ENCODE peak calls at places on chromosomes 5 and 9, in four cellular contexts. One of them, this sample, is unnamed.

GRCh38 chr9:79581794-79582193 is 10.0 kb downstream of the TLE4 start:
- DNase-seq in A549: peak
- DNase-seq in HepG2: peak
- DNase-seq in K562: no peak
- DNase-seq in this sample: no peak

GRCh38 chr5:57862471-57863282 is 380.1 kb upstream of the ACTBL2 start:
- DNase-seq in HepG2: no peak
- DNase-seq in K562: no peak
- DNase-seq in A549: no peak
- DNase-seq in this sample: no peak

GRCh38 chr9:99262949-99263418 is 40.9 kb downstream of the SEC61B start:
- DNase-seq in K562: no peak
- DNase-seq in HepG2: no peak
- DNase-seq in A549: no peak
- DNase-seq in this sample: no peak

GRCh38 chr9:133023117-133023890 is 7.5 kb upstream of the GTF3C5 start:
- DNase-seq in K562: no peak
- DNase-seq in A549: peak
- DNase-seq in HepG2: no peak
- DNase-seq in this sample: peak

GRCh38 chr9:15725953-15726352 is 173.1 kb downstream of the CCDC171 start:
- DNase-seq in A549: no peak
- DNase-seq in K562: no peak
- DNase-seq in HepG2: no peak
- DNase-seq in this sample: no peak

GRCh38 chr5:1315709-1316587 is 21.1 kb upstream of the TERT start:
- DNase-seq in K562: peak
- DNase-seq in HepG2: peak
- DNase-seq in A549: peak
- DNase-seq in this sample: peak

GRCh38 chr5:135269224-135269623 is 129.8 kb downstream of the MACROH2A1 start:
- DNase-seq in HepG2: no peak
- DNase-seq in A549: no peak
- DNase-seq in K562: no peak
- DNase-seq in this sample: no peak

GRCh38 chr5:148968311-148968710 is 94.6 kb downstream of the SH3TC2 start:
- DNase-seq in A549: no peak
- DNase-seq in K562: no peak
- DNase-seq in HepG2: no peak
- DNase-seq in this sample: no peak

GRCh38 chr5:140251527-140251973 is 51.4 kb downstream of the PFDN1 start:
- DNase-seq in HepG2: no peak
- DNase-seq in K562: no peak
- DNase-seq in A549: peak
- DNase-seq in this sample: no peak

GRCh38 chr9:112341741-112342140 is 8.3 kb upstream of the PTBP3 start:
- DNase-seq in HepG2: peak
- DNase-seq in A549: peak
- DNase-seq in K562: no peak
- DNase-seq in this sample: no peak

GRCh38 chr5:179313849-179314521 is 31.3 kb downstream of the ADAMTS2 start:
- DNase-seq in K562: no peak
- DNase-seq in A549: no peak
- DNase-seq in HepG2: no peak
- DNase-seq in this sample: peak

GRCh38 chr5:1387876-1388275 is 43.0 kb upstream of the CLPTM1L start:
- DNase-seq in HepG2: no peak
- DNase-seq in A549: no peak
- DNase-seq in K562: no peak
- DNase-seq in this sample: no peak

GRCh38 chr5:102668220-102668930 is 86.7 kb upstream of the PAM start:
- DNase-seq in HepG2: no peak
- DNase-seq in A549: no peak
- DNase-seq in K562: no peak
- DNase-seq in this sample: no peak

GRCh38 chr9:122221223-122221811 is 7.4 kb downstream of the LHX6 start:
- DNase-seq in HepG2: peak
- DNase-seq in A549: no peak
- DNase-seq in K562: no peak
- DNase-seq in this sample: peak

GRCh38 chr5:169547508-169547907 is 36.1 kb upstream of the SPDL1 start:
- DNase-seq in A549: no peak
- DNase-seq in HepG2: no peak
- DNase-seq in K562: no peak
- DNase-seq in this sample: no peak

GRCh38 chr5:150516011-150516410 is 8.1 kb downstream of the NDST1 start:
- DNase-seq in A549: peak
- DNase-seq in K562: no peak
- DNase-seq in HepG2: peak
- DNase-seq in this sample: no peak

GRCh38 chr5:34857161-34857560 is 18.2 kb downstream of the TTC23L start:
- DNase-seq in A549: no peak
- DNase-seq in K562: no peak
- DNase-seq in HepG2: no peak
- DNase-seq in this sample: no peak

GRCh38 chr5:64158827-64159226 is 6.8 kb upstream of the RNF180 start:
- DNase-seq in HepG2: no peak
- DNase-seq in K562: no peak
- DNase-seq in A549: no peak
- DNase-seq in this sample: no peak

GRCh38 chr5:151534345-151534744 is 56.8 kb downstream of the FAT2 start:
- DNase-seq in HepG2: no peak
- DNase-seq in K562: no peak
- DNase-seq in A549: no peak
- DNase-seq in this sample: peak

GRCh38 chr9:35828716-35829083 is at the start of gene FAM221B:
- DNase-seq in HepG2: no peak
- DNase-seq in A549: no peak
- DNase-seq in K562: no peak
- DNase-seq in this sample: peak

GRCh38 chr5:123819818-123820217 is 307.8 kb downstream of the CSNK1G3 start:
- DNase-seq in A549: peak
- DNase-seq in HepG2: peak
- DNase-seq in K562: no peak
- DNase-seq in this sample: no peak

GRCh38 chr9:108151161-108151586 is 661.6 kb upstream of the KLF4 start:
- DNase-seq in HepG2: no peak
- DNase-seq in A549: no peak
- DNase-seq in K562: no peak
- DNase-seq in this sample: no peak

GRCh38 chr5:61790678-61791077 is 458.6 kb downstream of the ZSWIM6 start:
- DNase-seq in HepG2: peak
- DNase-seq in A549: peak
- DNase-seq in K562: no peak
- DNase-seq in this sample: no peak

GRCh38 chr5:142713151-142713706 is 27.3 kb upstream of the FGF1 start:
- DNase-seq in HepG2: peak
- DNase-seq in K562: peak
- DNase-seq in A549: peak
- DNase-seq in this sample: peak

GRCh38 chr5:113340537-113340936 is 94.3 kb downstream of the TSSK1B start:
- DNase-seq in A549: peak
- DNase-seq in HepG2: no peak
- DNase-seq in K562: no peak
- DNase-seq in this sample: no peak
- TF ChIP-seq CTCF in A549: no peak
- TF ChIP-seq CTCF in HepG2: no peak
- TF ChIP-seq CTCF in K562: no peak
- TF ChIP-seq CTCF in this sample: no peak

GRCh38 chr9:89362647-89363310 is 44.5 kb downstream of the SECISBP2 start:
- DNase-seq in K562: no peak
- DNase-seq in A549: no peak
- DNase-seq in HepG2: no peak
- DNase-seq in this sample: no peak

GRCh38 chr9:89363921-89364663 is 45.8 kb downstream of the SECISBP2 start:
- DNase-seq in K562: no peak
- DNase-seq in A549: no peak
- DNase-seq in HepG2: no peak
- DNase-seq in this sample: no peak

GRCh38 chr9:89364664-89365531 is 46.6 kb downstream of the SECISBP2 start:
- DNase-seq in HepG2: no peak
- DNase-seq in K562: no peak
- DNase-seq in A549: no peak
- DNase-seq in this sample: no peak

GRCh38 chr9:89361816-89362646 is 43.7 kb downstream of the SECISBP2 start:
- DNase-seq in HepG2: no peak
- DNase-seq in K562: no peak
- DNase-seq in A549: no peak
- DNase-seq in this sample: no peak

GRCh38 chr9:89363311-89363670 is 45.0 kb downstream of the SECISBP2 start:
- DNase-seq in HepG2: no peak
- DNase-seq in K562: no peak
- DNase-seq in A549: no peak
- DNase-seq in this sample: no peak
- TF ChIP-seq NR3C1 in HepG2: no peak
- TF ChIP-seq NR3C1 in K562: no peak
- TF ChIP-seq NR3C1 in A549: no peak
- TF ChIP-seq NR3C1 in this sample: no peak

GRCh38 chr9:77040340-77040739 is 20.9 kb downstream of the FOXB2 start:
- DNase-seq in K562: no peak
- DNase-seq in HepG2: no peak
- DNase-seq in A549: no peak
- DNase-seq in this sample: no peak

GRCh38 chr9:77038281-77039036 is 19.0 kb downstream of the FOXB2 start:
- DNase-seq in K562: no peak
- DNase-seq in HepG2: no peak
- DNase-seq in A549: no peak
- DNase-seq in this sample: no peak
- TF ChIP-seq CTCF in K562: no peak
- TF ChIP-seq CTCF in HepG2: no peak
- TF ChIP-seq CTCF in A549: no peak
- TF ChIP-seq CTCF in this sample: no peak

GRCh38 chr5:36494028-36494427 is 112.4 kb upstream of the SLC1A3 start:
- DNase-seq in A549: no peak
- DNase-seq in K562: no peak
- DNase-seq in HepG2: no peak
- DNase-seq in this sample: no peak

GRCh38 chr5:36492998-36493655 is 113.3 kb upstream of the SLC1A3 start:
- DNase-seq in A549: no peak
- DNase-seq in K562: no peak
- DNase-seq in HepG2: no peak
- DNase-seq in this sample: no peak

GRCh38 chr5:36495638-36496010 is 110.8 kb upstream of the SLC1A3 start:
- DNase-seq in K562: no peak
- DNase-seq in HepG2: no peak
- DNase-seq in A549: no peak
- DNase-seq in this sample: no peak

GRCh38 chr5:36496471-36496870 is 109.9 kb upstream of the SLC1A3 start:
- DNase-seq in HepG2: no peak
- DNase-seq in A549: no peak
- DNase-seq in K562: no peak
- DNase-seq in this sample: no peak

GRCh38 chr5:36494756-36495637 is 111.4 kb upstream of the SLC1A3 start:
- DNase-seq in K562: no peak
- DNase-seq in A549: no peak
- DNase-seq in HepG2: no peak
- DNase-seq in this sample: no peak
- TF ChIP-seq NR3C1 in K562: no peak
- TF ChIP-seq NR3C1 in A549: no peak
- TF ChIP-seq NR3C1 in HepG2: no peak
- TF ChIP-seq NR3C1 in this sample: no peak

DNA sequence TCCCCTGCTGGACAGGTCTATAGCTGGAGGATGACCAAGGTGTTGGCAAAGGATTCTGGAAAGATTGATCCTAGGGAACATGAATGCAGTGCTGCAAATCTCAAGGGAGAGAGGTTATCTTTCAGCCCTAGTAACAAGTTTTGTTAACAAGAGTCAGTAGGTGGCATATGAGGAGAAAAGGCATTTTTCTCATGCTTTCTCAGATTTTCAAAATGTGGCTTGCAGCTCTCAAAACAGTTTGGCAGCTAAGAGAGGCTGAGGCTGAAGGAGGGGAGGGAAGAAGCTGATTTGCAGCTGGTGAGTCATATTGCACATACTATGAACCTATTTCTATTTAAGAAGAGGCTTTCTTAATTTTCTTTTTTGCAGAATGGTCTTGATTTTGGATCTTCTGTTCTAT is 64.3 kb upstream of the PCA3 start:
- DNase-seq in K562: no peak
- DNase-seq in HepG2: no peak
- DNase-seq in A549: no peak
- DNase-seq in this sample: no peak
- TF ChIP-seq CTCF in K562: no peak
- TF ChIP-seq CTCF in HepG2: no peak
- TF ChIP-seq CTCF in A549: no peak
- TF ChIP-seq CTCF in this sample: no peak

GRCh38 chr9:114153761-114154596 is 1.4 kb upstream of the COL27A1 start:
- DNase-seq in HepG2: peak
- DNase-seq in A549: peak
- DNase-seq in K562: no peak
- DNase-seq in this sample: peak
- TF ChIP-seq NR3C1 in HepG2: no peak
- TF ChIP-seq NR3C1 in A549: no peak
- TF ChIP-seq NR3C1 in K562: no peak
- TF ChIP-seq NR3C1 in this sample: no peak

GRCh38 chr5:141326088-141326854 is 4.0 kb upstream of the PCDHGA1 start:
- DNase-seq in K562: peak
- DNase-seq in A549: peak
- DNase-seq in HepG2: peak
- DNase-seq in this sample: peak
- TF ChIP-seq CTCF in K562: peak
- TF ChIP-seq CTCF in A549: peak
- TF ChIP-seq CTCF in HepG2: peak
- TF ChIP-seq CTCF in this sample: peak